ENCODE peak calls at places on chromosomes 16 and 17, in four cellular contexts. One of them, this sample, is unnamed.

GRCh38 chr17:46154151-46154816 is 38.9 kb downstream of the KANSL1 start:
- DNase-seq in mesenchymal stem cell: peak
- DNase-seq in Caco-2: no peak
- DNase-seq in right atrium auricular region: no peak
- DNase-seq in this sample: no peak

GRCh38 chr16:9395958-9396359 is 304.5 kb downstream of the HAPSTR1 start:
- DNase-seq in mesenchymal stem cell: no peak
- DNase-seq in Caco-2: no peak
- DNase-seq in right atrium auricular region: no peak
- DNase-seq in this sample: no peak

GRCh38 chr16:55478827-55479559 is at the start of gene MMP2:
- DNase-seq in mesenchymal stem cell: peak
- DNase-seq in Caco-2: no peak
- DNase-seq in right atrium auricular region: peak
- DNase-seq in this sample: no peak

GRCh38 chr16:11909653-11910551 is 5.9 kb downstream of the GSPT1 start:
- DNase-seq in mesenchymal stem cell: peak
- DNase-seq in Caco-2: no peak
- DNase-seq in right atrium auricular region: no peak
- DNase-seq in this sample: peak

GRCh38 chr17:63934391-63935112 is 2.4 kb upstream of the CD79B start:
- DNase-seq in mesenchymal stem cell: no peak
- DNase-seq in Caco-2: no peak
- DNase-seq in right atrium auricular region: no peak
- DNase-seq in this sample: no peak

GRCh38 chr16:85206472-85207356 is 94.4 kb upstream of the CIBAR2 start:
- DNase-seq in mesenchymal stem cell: peak
- DNase-seq in Caco-2: no peak
- DNase-seq in right atrium auricular region: peak
- DNase-seq in this sample: no peak

GRCh38 chr17:77657821-77658220 is 300.7 kb upstream of the TNRC6C start:
- DNase-seq in mesenchymal stem cell: no peak
- DNase-seq in Caco-2: peak
- DNase-seq in right atrium auricular region: no peak
- DNase-seq in this sample: no peak

GRCh38 chr17:43945074-43945824 is 3.0 kb upstream of the PPY start:
- DNase-seq in mesenchymal stem cell: peak
- DNase-seq in Caco-2: no peak
- DNase-seq in right atrium auricular region: no peak
- DNase-seq in this sample: no peak

GRCh38 chr17:81582769-81583168 is 30.6 kb upstream of the FAAP100 start:
- DNase-seq in mesenchymal stem cell: no peak
- DNase-seq in Caco-2: no peak
- DNase-seq in right atrium auricular region: no peak
- DNase-seq in this sample: no peak

GRCh38 chr17:60819447-60820130 is 141.9 kb downstream of the BCAS3 start:
- DNase-seq in mesenchymal stem cell: no peak
- DNase-seq in Caco-2: no peak
- DNase-seq in right atrium auricular region: no peak
- DNase-seq in this sample: no peak

GRCh38 chr16:27318399-27319256 is 4.9 kb downstream of the IL4R start:
- DNase-seq in mesenchymal stem cell: peak
- DNase-seq in Caco-2: no peak
- DNase-seq in right atrium auricular region: no peak
- DNase-seq in this sample: no peak

GRCh38 chr17:82536220-82537201 is 17.0 kb downstream of the FOXK2 start:
- DNase-seq in mesenchymal stem cell: peak
- DNase-seq in Caco-2: no peak
- DNase-seq in right atrium auricular region: no peak
- DNase-seq in this sample: peak

GRCh38 chr17:80416940-80417293 is 1.9 kb downstream of the ENDOV start:
- DNase-seq in mesenchymal stem cell: no peak
- DNase-seq in Caco-2: no peak
- DNase-seq in right atrium auricular region: no peak
- DNase-seq in this sample: no peak

GRCh38 chr16:28279006-28279405 is 13.3 kb upstream of the SBK1 start:
- DNase-seq in mesenchymal stem cell: no peak
- DNase-seq in Caco-2: no peak
- DNase-seq in right atrium auricular region: no peak
- DNase-seq in this sample: no peak

GRCh38 chr17:10172241-10172741 is 26.1 kb downstream of the GAS7 start:
- DNase-seq in mesenchymal stem cell: peak
- DNase-seq in Caco-2: peak
- DNase-seq in right atrium auricular region: no peak
- DNase-seq in this sample: no peak

GRCh38 chr17:80678621-80679020 is 134.0 kb downstream of the RPTOR start:
- DNase-seq in mesenchymal stem cell: peak
- DNase-seq in Caco-2: no peak
- DNase-seq in right atrium auricular region: no peak
- DNase-seq in this sample: peak

GRCh38 chr17:31743767-31744166 is 115.3 kb downstream of the COPRS start:
- DNase-seq in mesenchymal stem cell: peak
- DNase-seq in Caco-2: no peak
- DNase-seq in right atrium auricular region: no peak
- DNase-seq in this sample: no peak

GRCh38 chr17:50521517-50521916 is 11.0 kb upstream of the EPN3 start:
- DNase-seq in mesenchymal stem cell: no peak
- DNase-seq in Caco-2: no peak
- DNase-seq in right atrium auricular region: no peak
- DNase-seq in this sample: no peak

GRCh38 chr16:31412750-31413149 is 15.4 kb downstream of the COX6A2 start:
- DNase-seq in mesenchymal stem cell: no peak
- DNase-seq in Caco-2: no peak
- DNase-seq in right atrium auricular region: no peak
- DNase-seq in this sample: no peak

GRCh38 chr17:38925263-38925995 is at the start of gene LASP1NB:
- DNase-seq in mesenchymal stem cell: no peak
- DNase-seq in Caco-2: no peak
- DNase-seq in right atrium auricular region: peak
- DNase-seq in this sample: no peak

GRCh38 chr17:27533874-27534815 is 77.9 kb downstream of the KSR1 start:
- DNase-seq in mesenchymal stem cell: peak
- DNase-seq in Caco-2: peak
- DNase-seq in right atrium auricular region: no peak
- DNase-seq in this sample: peak

GRCh38 chr17:51472670-51473069 is 212.3 kb downstream of the UTP18 start:
- DNase-seq in mesenchymal stem cell: no peak
- DNase-seq in Caco-2: no peak
- DNase-seq in right atrium auricular region: no peak
- DNase-seq in this sample: no peak

GRCh38 chr16:4115941-4116327 is 308 bp downstream of the ADCY9 start:
- DNase-seq in mesenchymal stem cell: no peak
- DNase-seq in Caco-2: no peak
- DNase-seq in right atrium auricular region: no peak
- DNase-seq in this sample: no peak

DNA sequence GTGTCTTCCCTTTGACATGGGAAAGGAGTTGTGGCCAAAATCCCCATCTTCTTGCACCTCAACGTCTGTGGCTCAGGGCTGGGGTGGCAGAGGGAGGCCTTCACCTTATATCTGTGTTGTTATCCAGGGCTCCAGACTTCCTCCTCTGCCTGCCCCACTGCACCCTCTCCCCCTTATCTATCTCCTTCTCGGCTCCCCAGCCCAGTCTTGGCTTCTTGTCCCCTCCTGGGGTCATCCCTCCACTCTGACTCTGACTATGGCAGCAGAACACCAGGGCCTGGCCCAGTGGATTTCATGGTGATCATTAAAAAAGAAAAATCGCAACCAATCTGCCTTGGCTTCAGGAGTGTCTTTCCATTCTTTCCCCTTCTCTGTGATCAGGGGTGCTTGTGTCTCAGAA is 906 bp upstream of the MRM1 start:
- DNase-seq in mesenchymal stem cell: no peak
- DNase-seq in Caco-2: no peak
- DNase-seq in right atrium auricular region: no peak
- DNase-seq in this sample: no peak
- H3K4me3 ChIP-seq in mesenchymal stem cell: peak
- H3K4me3 ChIP-seq in Caco-2: peak
- H3K4me3 ChIP-seq in right atrium auricular region: no peak
- H3K4me3 ChIP-seq in this sample: peak

DNA sequence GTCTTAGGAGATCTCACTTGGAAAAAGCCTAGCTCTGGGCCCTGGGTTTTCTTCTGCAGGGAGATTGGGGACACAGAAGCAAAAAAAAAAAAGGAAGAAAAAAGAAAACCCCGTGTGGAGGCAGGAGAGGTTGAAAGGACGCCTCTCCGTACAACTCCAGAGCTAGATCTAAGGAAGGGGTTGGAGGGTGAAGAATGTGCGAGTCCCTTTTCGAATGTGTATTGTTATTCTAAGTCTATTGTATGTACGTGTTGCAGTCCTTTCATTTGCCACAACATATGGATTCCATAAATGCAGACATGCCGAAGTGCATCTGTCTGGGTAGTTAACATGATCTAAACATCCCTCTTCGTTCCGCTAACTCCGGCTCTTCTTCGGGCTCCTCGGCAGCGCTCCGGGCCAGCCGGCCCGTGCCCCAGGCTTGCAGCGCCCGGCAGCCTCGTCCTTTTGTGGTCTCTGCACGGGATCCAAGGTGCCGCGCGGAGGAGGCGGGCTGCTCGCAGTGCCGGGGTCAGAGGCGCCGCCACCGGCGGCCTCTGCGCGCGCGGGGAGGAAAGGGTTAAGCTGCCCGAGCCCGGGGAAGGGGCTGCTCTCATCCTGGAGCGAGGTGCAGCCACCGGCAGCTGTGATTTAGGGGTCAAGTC is 14.8 kb upstream of the ZFHX3 start:
- DNase-seq in mesenchymal stem cell: no peak
- DNase-seq in Caco-2: no peak
- DNase-seq in right atrium auricular region: no peak
- DNase-seq in this sample: no peak
- H3K4me3 ChIP-seq in mesenchymal stem cell: no peak
- H3K4me3 ChIP-seq in Caco-2: no peak
- H3K4me3 ChIP-seq in right atrium auricular region: no peak
- H3K4me3 ChIP-seq in this sample: peak

DNA sequence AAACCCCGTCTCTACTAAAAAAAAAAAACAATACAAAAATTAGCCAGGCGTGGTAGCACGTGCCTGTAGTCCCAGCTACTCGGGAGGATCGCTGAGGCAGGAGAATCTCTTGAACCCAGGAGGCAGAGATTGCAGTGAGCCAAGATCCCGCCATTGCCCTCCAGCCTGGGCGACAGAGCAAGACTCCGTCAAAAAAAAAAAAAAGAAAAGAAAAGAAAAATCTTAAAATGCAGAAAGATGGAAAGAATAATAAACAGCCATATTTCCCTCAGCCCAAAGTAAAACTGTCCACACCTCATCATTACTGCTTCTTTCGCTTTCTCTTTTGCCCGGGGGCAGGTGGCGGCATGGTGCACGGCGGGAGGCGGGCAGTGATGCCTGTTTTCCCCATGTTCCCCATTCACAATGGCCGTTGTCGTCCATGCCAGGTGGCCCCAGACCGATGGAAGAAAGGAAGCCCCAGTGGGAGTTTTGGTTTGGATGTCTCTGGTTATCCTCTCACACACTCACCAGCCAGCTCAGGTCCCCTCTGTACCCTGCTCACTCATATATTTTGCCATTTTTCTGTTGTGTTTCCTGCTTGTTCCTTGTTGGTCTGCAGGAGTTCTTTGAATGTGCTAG is 37.0 kb upstream of the PEMT start:
- DNase-seq in mesenchymal stem cell: no peak
- DNase-seq in Caco-2: no peak
- DNase-seq in right atrium auricular region: no peak
- DNase-seq in this sample: no peak
- H3K4me3 ChIP-seq in mesenchymal stem cell: no peak
- H3K4me3 ChIP-seq in Caco-2: no peak
- H3K4me3 ChIP-seq in right atrium auricular region: no peak
- H3K4me3 ChIP-seq in this sample: no peak

GRCh38 chr17:37744633-37744927 is 279 bp downstream of the HNF1B start:
- DNase-seq in mesenchymal stem cell: no peak
- DNase-seq in Caco-2: no peak
- DNase-seq in right atrium auricular region: no peak
- DNase-seq in this sample: no peak

GRCh38 chr17:37744961-37745800 is at the start of gene HNF1B:
- DNase-seq in mesenchymal stem cell: no peak
- DNase-seq in Caco-2: peak
- DNase-seq in right atrium auricular region: no peak
- DNase-seq in this sample: no peak

GRCh38 chr17:37747222-37747621 is 2.4 kb upstream of the HNF1B start:
- DNase-seq in mesenchymal stem cell: no peak
- DNase-seq in Caco-2: no peak
- DNase-seq in right atrium auricular region: no peak
- DNase-seq in this sample: no peak

GRCh38 chr17:37746617-37747016 is 1.8 kb upstream of the HNF1B start:
- DNase-seq in mesenchymal stem cell: no peak
- DNase-seq in Caco-2: no peak
- DNase-seq in right atrium auricular region: no peak
- DNase-seq in this sample: no peak

DNA sequence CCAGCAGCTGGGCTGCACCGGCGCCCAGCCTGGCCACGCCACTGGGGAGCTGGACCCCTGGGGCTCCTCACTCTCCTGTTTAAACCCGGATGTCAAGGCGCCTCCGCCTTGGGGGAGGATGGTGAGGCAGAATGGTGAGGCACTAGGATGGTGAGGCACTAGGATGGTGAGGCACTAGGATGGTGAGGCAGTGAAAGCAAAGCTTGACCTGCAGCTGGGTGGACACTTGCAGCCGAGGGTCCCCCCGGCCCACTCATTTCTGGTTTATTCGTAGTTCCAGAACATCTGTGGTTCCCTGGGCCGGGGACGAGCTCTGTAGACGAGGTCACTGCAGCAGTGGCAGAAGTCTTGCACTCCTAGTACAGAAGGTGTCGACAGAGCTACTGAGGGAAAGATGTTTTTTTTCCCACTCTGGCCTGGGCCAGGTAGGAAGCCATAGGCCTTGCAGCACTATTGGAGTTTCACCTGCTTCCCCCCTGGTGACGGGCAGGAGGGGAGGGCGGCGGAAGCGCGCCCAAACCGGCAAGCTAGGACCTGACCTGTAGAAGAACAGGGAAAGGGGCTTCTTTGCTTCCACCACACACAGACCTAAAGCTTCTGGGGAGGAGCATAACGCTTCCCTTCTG is 1.1 kb upstream of the HNF1B start:
- DNase-seq in mesenchymal stem cell: no peak
- DNase-seq in Caco-2: no peak
- DNase-seq in right atrium auricular region: no peak
- DNase-seq in this sample: no peak
- H3K4me3 ChIP-seq in mesenchymal stem cell: no peak
- H3K4me3 ChIP-seq in Caco-2: peak
- H3K4me3 ChIP-seq in right atrium auricular region: no peak
- H3K4me3 ChIP-seq in this sample: no peak

GRCh38 chr16:88533381-88533831 is 36.8 kb upstream of the ZC3H18 start:
- DNase-seq in mesenchymal stem cell: peak
- DNase-seq in Caco-2: no peak
- DNase-seq in right atrium auricular region: no peak
- DNase-seq in this sample: peak
- H3K4me3 ChIP-seq in mesenchymal stem cell: no peak
- H3K4me3 ChIP-seq in Caco-2: no peak
- H3K4me3 ChIP-seq in right atrium auricular region: peak
- H3K4me3 ChIP-seq in this sample: peak

GRCh38 chr16:48272837-48273421 is 25.6 kb upstream of the ABCC11 start:
- DNase-seq in mesenchymal stem cell: no peak
- DNase-seq in Caco-2: no peak
- DNase-seq in right atrium auricular region: no peak
- DNase-seq in this sample: no peak
- H3K4me3 ChIP-seq in mesenchymal stem cell: no peak
- H3K4me3 ChIP-seq in Caco-2: no peak
- H3K4me3 ChIP-seq in right atrium auricular region: no peak
- H3K4me3 ChIP-seq in this sample: no peak